ENCODE peak calls at places on chromosome 15, in ten cellular contexts. R, S, G, Q, O, U, H, F, A and K are unnamed samples.

GRCh38 chr15:72782274-72782992 is 1.1 kb downstream of the ADPGK start:
- DNase-seq in R (no peak), S (no peak), G (no peak), Q (no peak), O (no peak), U (no peak), H (peak), F (no peak), A (no peak), K (no peak)

GRCh38 chr15:85746641-85747040 is 48.1 kb downstream of the KLHL25 start:
- DNase-seq in R (no peak), S (no peak), G (peak), Q (no peak), O (no peak), U (no peak), H (no peak), F (peak), A (no peak), K (no peak)

GRCh38 chr15:58931985-58932384 is 1.5 kb downstream of the SLTM start:
- DNase-seq in R (no peak), S (no peak), G (no peak), Q (peak), O (peak), U (peak), H (peak), F (no peak), A (peak), K (no peak)

GRCh38 chr15:90345859-90346258 is 6.2 kb upstream of the ZNF774 start:
- DNase-seq in R (no peak), S (no peak), G (no peak), Q (no peak), O (no peak), U (no peak), H (no peak), F (no peak), A (no peak), K (no peak)

GRCh38 chr15:38564557-38565286 is at the start of gene RASGRP1:
- DNase-seq in R (peak), S (peak), G (peak), Q (peak), O (peak), U (peak), H (peak), F (peak), A (peak), K (peak)

GRCh38 chr15:69537888-69538287 is 85.3 kb downstream of the RPLP1 start:
- DNase-seq in R (no peak), S (no peak), G (no peak), Q (no peak), O (no peak), U (no peak), H (no peak), F (no peak), A (no peak), K (no peak)

GRCh38 chr15:57692709-57693108 is 13.8 kb upstream of the POLR2M start:
- DNase-seq in R (no peak), S (no peak), G (no peak), Q (peak), O (no peak), U (no peak), H (no peak), F (no peak), A (no peak), K (no peak)

GRCh38 chr15:54082836-54083492 is 104.7 kb downstream of the UNC13C start:
- DNase-seq in R (no peak), S (no peak), G (no peak), Q (peak), O (no peak), U (no peak), H (peak), F (no peak), A (no peak), K (no peak)

GRCh38 chr15:69508659-69509058 is 56.0 kb downstream of the RPLP1 start:
- DNase-seq in R (no peak), S (no peak), G (no peak), Q (no peak), O (no peak), U (no peak), H (no peak), F (no peak), A (no peak), K (no peak)

GRCh38 chr15:89115547-89115946 is 27.3 kb downstream of the ABHD2 start:
- DNase-seq in R (peak), S (peak), G (no peak), Q (no peak), O (no peak), U (peak), H (no peak), F (no peak), A (peak), K (no peak)

GRCh38 chr15:78208341-78208844 is 26.0 kb downstream of the ACSBG1 start:
- DNase-seq in R (no peak), S (no peak), G (no peak), Q (no peak), O (no peak), U (peak), H (no peak), F (no peak), A (no peak), K (no peak)

GRCh38 chr15:35921051-35921450 is 375.1 kb upstream of the DPH6 start:
- DNase-seq in R (no peak), S (no peak), G (no peak), Q (no peak), O (no peak), U (no peak), H (no peak), F (no peak), A (no peak), K (no peak)

GRCh38 chr15:32956006-32956405 is 238.2 kb downstream of the GREM1 start:
- DNase-seq in R (no peak), S (no peak), G (no peak), Q (peak), O (peak), U (no peak), H (peak), F (no peak), A (no peak), K (no peak)

GRCh38 chr15:78033864-78034263 is 43.6 kb downstream of the TBC1D2B start:
- DNase-seq in R (peak), S (no peak), G (no peak), Q (peak), O (no peak), U (peak), H (no peak), F (no peak), A (no peak), K (no peak)

GRCh38 chr15:67510597-67511225 is 10.2 kb upstream of the C15orf61 start:
- DNase-seq in R (no peak), S (no peak), G (no peak), Q (peak), O (no peak), U (no peak), H (no peak), F (no peak), A (no peak), K (no peak)

GRCh38 chr15:48221885-48222284 is 15.8 kb downstream of the SLC12A1 start:
- DNase-seq in R (no peak), S (no peak), G (no peak), Q (no peak), O (no peak), U (no peak), H (no peak), F (no peak), A (no peak), K (no peak)

GRCh38 chr15:85019815-85020590 is 38.3 kb downstream of the PDE8A start:
- DNase-seq in R (no peak), S (no peak), G (no peak), Q (peak), O (no peak), U (no peak), H (no peak), F (no peak), A (no peak), K (no peak)

GRCh38 chr15:51735211-51735610 is 2.2 kb downstream of the LYSMD2 start:
- DNase-seq in R (no peak), S (no peak), G (no peak), Q (no peak), O (no peak), U (no peak), H (no peak), F (no peak), A (no peak), K (peak)

GRCh38 chr15:58545307-58546065 is 113.7 kb downstream of the LIPC start:
- DNase-seq in R (peak), S (no peak), G (no peak), Q (peak), O (no peak), U (peak), H (peak), F (no peak), A (no peak), K (no peak)

GRCh38 chr15:69324031-69324430 is 25.3 kb downstream of the PAQR5 start:
- DNase-seq in R (no peak), S (no peak), G (no peak), Q (no peak), O (no peak), U (no peak), H (no peak), F (no peak), A (peak), K (no peak)

GRCh38 chr15:50218691-50219090 is 36.7 kb downstream of the SLC27A2 start:
- DNase-seq in R (no peak), S (no peak), G (no peak), Q (no peak), O (no peak), U (no peak), H (no peak), F (no peak), A (no peak), K (no peak)

GRCh38 chr15:70466895-70467529 is 296.3 kb downstream of the UACA start:
- DNase-seq in R (peak), S (peak), G (peak), Q (peak), O (peak), U (peak), H (peak), F (peak), A (peak), K (no peak)

GRCh38 chr15:66844747-66845145 is 142.7 kb downstream of the SMAD6 start:
- DNase-seq in R (no peak), S (peak), G (peak), Q (no peak), O (no peak), U (no peak), H (no peak), F (no peak), A (no peak), K (no peak)

GRCh38 chr15:78370013-78370412 is 29.9 kb downstream of the CRABP1 start:
- DNase-seq in R (no peak), S (no peak), G (no peak), Q (no peak), O (no peak), U (no peak), H (no peak), F (no peak), A (no peak), K (no peak)

GRCh38 chr15:44537728-44538240 is 837 bp downstream of the EIF3J start:
- DNase-seq in R (no peak), S (no peak), G (no peak), Q (peak), O (peak), U (no peak), H (peak), F (no peak), A (no peak), K (no peak)

GRCh38 chr15:23422946-23423708 is 23.9 kb downstream of the GOLGA6L2 start:
- DNase-seq in R (peak), S (no peak), G (no peak), Q (no peak), O (no peak), U (no peak), H (no peak), F (peak), A (no peak), K (no peak)

GRCh38 chr15:23690450-23690852 is 3.3 kb upstream of the NDN start:
- DNase-seq in R (peak), S (no peak), G (no peak), Q (peak), O (no peak), U (peak), H (peak), F (peak), A (peak), K (no peak)

GRCh38 chr15:48177875-48178611 is at the start of gene MYEF2:
- DNase-seq in R (peak), S (peak), G (peak), Q (peak), O (peak), U (peak), H (peak), F (peak), A (peak), K (no peak)

GRCh38 chr15:78796510-78796909 is 14.8 kb downstream of the ADAMTS7 start:
- DNase-seq in R (no peak), S (no peak), G (peak), Q (no peak), O (no peak), U (no peak), H (no peak), F (no peak), A (no peak), K (no peak)

GRCh38 chr15:93040288-93041158 is 48.5 kb downstream of the RGMA start:
- DNase-seq in R (no peak), S (peak), G (peak), Q (no peak), O (no peak), U (no peak), H (no peak), F (peak), A (peak), K (no peak)

GRCh38 chr15:57732526-57733331 is 26.2 kb downstream of the POLR2M start:
- DNase-seq in R (peak), S (peak), G (no peak), Q (peak), O (peak), U (peak), H (peak), F (no peak), A (peak), K (peak)

GRCh38 chr15:44536962-44537727 is at the start of gene EIF3J:
- DNase-seq in R (peak), S (peak), G (peak), Q (peak), O (peak), U (peak), H (peak), F (peak), A (peak), K (no peak)

GRCh38 chr15:65028921-65029735 is at the start of gene MTFMT:
- DNase-seq in R (peak), S (peak), G (peak), Q (peak), O (peak), U (peak), H (peak), F (peak), A (peak), K (peak)
- TF ChIP-seq POLR2A in R (peak), S (peak), G (peak), Q (peak), O (peak), U (no peak), H (peak), F (peak), A (peak), K (peak)

DNA sequence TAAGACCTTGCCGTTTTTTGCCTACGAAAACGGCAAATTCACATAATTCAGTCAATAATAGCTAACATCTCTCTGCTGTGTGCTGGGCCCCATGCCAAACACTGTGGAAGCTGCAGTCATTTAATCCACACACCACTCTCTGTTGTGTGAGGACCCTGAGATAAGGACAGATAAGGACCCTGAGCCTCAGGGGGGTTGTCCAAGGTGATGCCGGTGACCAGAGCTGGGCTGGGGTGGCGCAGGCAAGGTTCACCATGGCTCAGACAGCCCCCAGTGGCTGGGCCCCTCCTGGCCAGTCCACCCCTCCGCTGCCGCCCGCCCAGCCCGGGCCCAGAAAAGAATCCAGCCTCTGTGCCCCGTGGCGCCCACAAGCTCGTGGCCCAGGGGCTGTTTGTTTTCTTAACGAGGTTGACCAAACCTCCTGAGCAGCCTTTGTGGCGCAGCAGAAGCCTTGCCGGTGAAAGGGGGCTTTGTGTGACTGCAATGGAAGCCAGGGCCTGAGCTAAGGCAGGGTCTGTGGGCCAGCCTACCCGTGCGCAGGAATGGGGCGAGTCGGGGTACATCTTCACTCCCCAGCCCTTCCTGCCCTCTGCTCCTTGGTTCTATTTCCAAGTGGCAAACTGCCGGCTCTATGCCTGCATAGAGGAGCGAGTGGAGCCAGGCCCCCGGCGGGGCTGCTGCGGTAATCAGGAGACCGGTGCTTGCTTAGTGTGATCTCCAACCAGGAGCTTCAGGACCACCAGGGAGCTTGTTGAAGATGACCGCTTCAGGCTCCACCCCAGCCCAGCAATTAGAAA is 4.4 kb upstream of the SNX22 start:
- DNase-seq in R (no peak), S (no peak), G (no peak), Q (peak), O (no peak), U (no peak), H (peak), F (peak), A (no peak), K (no peak)
- TF ChIP-seq POLR2A in R (no peak), S (no peak), G (no peak), Q (no peak), O (no peak), U (no peak), H (peak), F (no peak), A (no peak), K (no peak)

GRCh38 chr15:60781211-60781713 is 302.3 kb upstream of the ICE2 start:
- DNase-seq in R (no peak), S (no peak), G (no peak), Q (no peak), O (no peak), U (no peak), H (no peak), F (no peak), A (no peak), K (no peak)

GRCh38 chr15:60780147-60780546 is 301.2 kb upstream of the ICE2 start:
- DNase-seq in R (no peak), S (no peak), G (no peak), Q (no peak), O (no peak), U (no peak), H (no peak), F (no peak), A (no peak), K (no peak)

GRCh38 chr15:60784855-60785254 is 305.9 kb upstream of the ICE2 start:
- DNase-seq in R (no peak), S (no peak), G (no peak), Q (no peak), O (no peak), U (no peak), H (no peak), F (no peak), A (no peak), K (no peak)

GRCh38 chr15:60777558-60777957 is 298.6 kb upstream of the ICE2 start:
- DNase-seq in R (no peak), S (no peak), G (no peak), Q (no peak), O (no peak), U (no peak), H (no peak), F (no peak), A (no peak), K (no peak)

GRCh38 chr15:60782316-60782715 is 303.4 kb upstream of the ICE2 start:
- DNase-seq in R (no peak), S (no peak), G (no peak), Q (no peak), O (no peak), U (no peak), H (no peak), F (no peak), A (no peak), K (no peak)
- TF ChIP-seq POLR2A in R (no peak), S (no peak), G (no peak), Q (no peak), O (no peak), U (no peak), H (no peak), F (no peak), A (no peak), K (no peak)

DNA sequence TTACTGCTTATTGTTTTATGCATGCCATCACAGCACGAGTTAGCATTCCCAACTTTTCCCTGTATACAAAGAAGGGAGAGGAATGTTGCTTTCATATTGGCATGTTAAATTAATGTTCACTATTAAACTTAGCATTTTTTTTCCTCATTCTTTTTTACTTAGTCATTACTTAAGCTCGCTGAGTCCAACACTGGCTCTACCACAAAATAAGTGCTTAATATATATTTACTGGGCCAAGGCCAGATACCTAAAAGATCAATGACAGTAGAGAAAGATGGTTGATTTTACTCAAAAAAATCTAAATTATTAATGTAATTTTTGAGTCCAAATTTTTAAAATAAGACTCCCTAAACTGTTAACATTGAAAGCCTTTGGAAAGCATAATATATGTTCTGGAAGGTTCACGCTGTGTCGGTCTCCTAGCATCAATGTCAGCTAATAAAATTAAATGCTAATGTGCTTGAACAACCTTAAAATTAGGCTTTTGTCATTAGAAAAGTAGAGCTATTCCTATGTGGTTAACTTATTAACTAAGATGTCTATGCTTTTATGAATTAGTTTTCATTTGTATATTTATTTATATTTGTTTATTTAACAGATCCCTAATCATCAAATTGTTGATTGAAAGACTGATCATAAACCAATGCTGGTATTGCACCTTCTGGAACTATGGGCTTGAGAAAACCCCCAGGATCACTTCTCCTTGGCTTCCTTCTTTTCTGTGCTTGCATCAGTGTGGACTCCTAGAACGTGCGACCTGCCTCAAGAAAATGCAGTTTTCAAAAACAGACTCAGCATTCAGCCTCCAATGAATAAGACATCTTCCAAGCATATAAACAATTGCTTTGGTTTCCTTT is 14.1 kb downstream of the THBS1 start:
- DNase-seq in R (no peak), S (no peak), G (no peak), Q (peak), O (no peak), U (no peak), H (no peak), F (no peak), A (no peak), K (no peak)
- TF ChIP-seq POLR2A in R (no peak), S (peak), G (no peak), Q (no peak), O (no peak), U (no peak), H (no peak), F (no peak), A (no peak), K (no peak)

DNA sequence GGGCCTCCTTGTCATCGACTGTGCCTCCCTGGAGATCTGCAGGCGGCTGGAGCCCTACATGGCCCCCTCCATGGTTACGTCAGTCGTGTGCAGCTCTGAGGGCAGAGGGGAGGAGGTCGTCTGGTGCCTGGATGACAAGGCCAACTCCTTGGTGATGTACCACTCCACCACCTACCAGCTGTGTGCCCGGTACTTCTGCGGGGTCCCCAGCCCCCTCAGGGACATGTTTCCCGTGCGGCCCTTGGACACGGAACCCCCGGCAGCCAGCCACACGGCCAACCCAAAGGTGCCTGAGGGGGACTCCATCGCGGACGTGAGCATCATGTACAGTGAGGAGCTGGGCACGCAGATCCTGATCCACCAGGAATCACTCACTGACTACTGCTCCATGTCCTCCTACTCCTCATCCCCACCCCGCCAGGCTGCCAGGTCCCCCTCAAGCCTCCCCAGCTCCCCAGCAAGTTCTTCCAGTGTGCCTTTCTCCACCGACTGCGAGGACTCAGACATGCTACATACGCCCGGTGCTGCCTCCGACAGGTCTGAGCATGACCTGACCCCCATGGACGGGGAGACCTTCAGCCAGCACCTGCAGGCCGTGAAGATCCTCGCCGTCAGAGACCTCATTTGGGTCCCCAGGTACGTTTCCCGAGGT is 146.5 kb downstream of the LRRK1 start:
- DNase-seq in R (no peak), S (no peak), G (peak), Q (no peak), O (no peak), U (no peak), H (no peak), F (peak), A (no peak), K (no peak)
- TF ChIP-seq POLR2A in R (no peak), S (no peak), G (no peak), Q (no peak), O (no peak), U (no peak), H (no peak), F (no peak), A (no peak), K (no peak)